ENCODE peak calls at places on chromosomes 3 and 15, in four cellular contexts. C is K562, K is HFFc6, Y is neural crest cell. B is an unnamed sample.

GRCh38 chr3:197311591-197311990 is 13.2 kb upstream of the DLG1 start:
- DNase-seq in K (no peak), Y (no peak), C (no peak), B (no peak)

GRCh38 chr3:154135511-154136173 is 14.5 kb downstream of the ARHGEF26 start:
- DNase-seq in K (no peak), Y (no peak), C (no peak), B (no peak)

GRCh38 chr3:34582054-34582453 is 783.6 kb downstream of the PDCD6IP start:
- DNase-seq in C (no peak), K (no peak), Y (no peak), B (no peak)

GRCh38 chr3:15815696-15816095 is 17.9 kb upstream of the ANKRD28 start:
- DNase-seq in Y (no peak), C (peak; percentile 34), K (peak; percentile 83), B (peak; percentile 51)

GRCh38 chr3:30553641-30554316 is 52.6 kb upstream of the TGFBR2 start:
- DNase-seq in C (no peak), K (peak; percentile 58), Y (no peak), B (peak; percentile 68)

GRCh38 chr3:132174500-132174899 is 139.7 kb upstream of the CPNE4 start:
- DNase-seq in Y (no peak), C (no peak), K (no peak), B (peak; percentile 70)

GRCh38 chr15:29952245-29952644 is 130.0 kb upstream of the TJP1 start:
- DNase-seq in C (no peak), Y (no peak), K (no peak), B (no peak)

GRCh38 chr3:34683851-34684250 is 885.4 kb downstream of the PDCD6IP start:
- DNase-seq in Y (peak; percentile 63), K (peak; percentile 40), C (peak; percentile 75), B (peak; percentile 50)

GRCh38 chr3:154792828-154793227 is 287.3 kb upstream of the MME start:
- DNase-seq in Y (no peak), K (no peak), C (no peak), B (no peak)

GRCh38 chr3:42376397-42376798 is 34.0 kb downstream of the LYZL4 start:
- DNase-seq in C (peak; percentile 20), Y (no peak), K (peak; percentile 54), B (peak; percentile 68)

GRCh38 chr3:132008841-132009638 is 25.8 kb downstream of the CPNE4 start:
- DNase-seq in K (no peak), Y (no peak), C (no peak), B (no peak)

GRCh38 chr3:189404036-189404435 is 227.2 kb upstream of the TP63 start:
- DNase-seq in C (no peak), K (no peak), Y (no peak), B (no peak)

GRCh38 chr3:32460031-32460749 is 42.5 kb downstream of the CMTM6 start:
- DNase-seq in C (no peak), Y (peak; percentile 23), K (no peak), B (no peak)

DNA sequence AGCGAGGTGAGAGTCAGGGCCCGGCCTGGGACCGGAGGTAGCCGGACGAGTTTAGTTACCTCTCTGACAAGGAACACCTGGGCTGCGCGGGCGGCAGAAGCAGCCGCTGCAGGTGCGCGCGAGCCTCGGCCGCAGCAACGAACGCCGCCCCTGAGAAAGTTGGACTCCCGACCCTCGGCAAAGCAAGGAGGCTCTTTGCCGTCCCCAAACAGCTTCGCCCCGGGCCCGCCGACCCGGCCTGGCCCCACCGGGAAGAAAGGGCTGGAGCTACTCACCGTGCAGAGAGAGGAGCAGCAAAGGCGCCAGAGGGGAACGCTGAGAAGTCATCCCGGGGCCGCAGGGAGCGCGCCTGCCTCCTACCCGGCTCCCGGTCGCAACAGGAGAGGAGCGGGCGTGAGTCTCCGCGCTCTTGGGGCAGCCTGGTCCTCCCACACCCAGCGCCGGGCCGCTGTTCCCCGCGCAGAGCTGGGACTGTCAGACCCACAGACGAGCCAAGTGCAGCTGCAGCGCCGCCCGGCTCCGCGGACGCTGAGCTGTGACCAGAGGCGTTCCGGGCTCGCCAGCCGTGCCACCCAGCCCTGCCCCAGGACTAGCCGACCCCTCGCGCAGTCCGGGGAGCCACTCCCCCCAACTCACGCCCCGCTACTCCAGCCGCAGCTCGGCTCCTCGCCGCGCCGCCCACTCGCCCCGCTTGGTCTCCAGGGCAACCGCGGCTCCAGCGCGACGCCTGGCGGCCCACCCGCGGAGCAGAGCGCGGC is at the start of gene IGSF11:
- DNase-seq in C (peak; percentile 73), Y (peak; percentile 75), K (no peak), B (peak; percentile 16)
- TF ChIP-seq CTCF in C (peak; percentile 74), Y (peak; percentile 66), K (peak; percentile 66), B (peak; percentile 23)

GRCh38 chr15:56292546-56293316 is 49.1 kb upstream of the RFX7 start:
- DNase-seq in K (no peak), C (no peak), Y (no peak), B (no peak)

GRCh38 chr15:56298723-56299122 is 55.0 kb upstream of the RFX7 start:
- DNase-seq in K (no peak), C (no peak), Y (no peak), B (no peak)

GRCh38 chr15:56293495-56294292 is 50.0 kb upstream of the RFX7 start:
- DNase-seq in Y (no peak), K (no peak), C (peak; percentile 22), B (no peak)

GRCh38 chr15:56291741-56292140 is 48.1 kb upstream of the RFX7 start:
- DNase-seq in C (no peak), Y (no peak), K (no peak), B (no peak)

DNA sequence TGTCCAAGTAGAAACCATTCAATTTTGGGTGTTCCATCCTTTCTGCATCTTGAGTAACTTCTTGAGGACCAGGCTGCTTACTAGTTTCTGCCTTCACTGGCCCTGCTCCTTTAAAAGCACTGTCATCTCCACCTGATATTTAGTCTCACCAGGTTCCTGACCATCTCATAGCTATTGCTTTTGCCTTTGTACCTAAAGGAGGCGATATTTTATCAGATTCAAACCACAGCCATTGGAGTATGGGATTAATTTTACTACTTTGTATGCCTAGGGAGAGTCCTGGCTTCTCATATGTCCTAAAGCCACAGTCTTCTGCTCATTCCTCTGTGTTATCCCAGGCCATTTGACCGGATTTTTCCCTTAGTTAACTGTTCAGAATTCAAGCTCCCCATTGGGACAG is 51.8 kb upstream of the RFX7 start:
- DNase-seq in Y (no peak), C (no peak), K (no peak), B (no peak)
- TF ChIP-seq CTCF in Y (no peak), C (no peak), K (peak; percentile 7), B (no peak)

GRCh38 chr3:28574036-28574435 is 225.4 kb upstream of the AZI2 start:
- DNase-seq in K (no peak), C (no peak), Y (no peak), B (no peak)

GRCh38 chr3:28575748-28576589 is 227.3 kb upstream of the AZI2 start:
- DNase-seq in C (no peak), K (no peak), Y (peak; percentile 44), B (peak; percentile 53)

GRCh38 chr3:28577941-28578340 is 229.3 kb upstream of the AZI2 start:
- DNase-seq in K (no peak), C (no peak), Y (no peak), B (no peak)

GRCh38 chr3:28576590-28577220 is 228.1 kb upstream of the AZI2 start:
- DNase-seq in Y (peak; percentile 1), K (no peak), C (no peak), B (peak; percentile 12)

DNA sequence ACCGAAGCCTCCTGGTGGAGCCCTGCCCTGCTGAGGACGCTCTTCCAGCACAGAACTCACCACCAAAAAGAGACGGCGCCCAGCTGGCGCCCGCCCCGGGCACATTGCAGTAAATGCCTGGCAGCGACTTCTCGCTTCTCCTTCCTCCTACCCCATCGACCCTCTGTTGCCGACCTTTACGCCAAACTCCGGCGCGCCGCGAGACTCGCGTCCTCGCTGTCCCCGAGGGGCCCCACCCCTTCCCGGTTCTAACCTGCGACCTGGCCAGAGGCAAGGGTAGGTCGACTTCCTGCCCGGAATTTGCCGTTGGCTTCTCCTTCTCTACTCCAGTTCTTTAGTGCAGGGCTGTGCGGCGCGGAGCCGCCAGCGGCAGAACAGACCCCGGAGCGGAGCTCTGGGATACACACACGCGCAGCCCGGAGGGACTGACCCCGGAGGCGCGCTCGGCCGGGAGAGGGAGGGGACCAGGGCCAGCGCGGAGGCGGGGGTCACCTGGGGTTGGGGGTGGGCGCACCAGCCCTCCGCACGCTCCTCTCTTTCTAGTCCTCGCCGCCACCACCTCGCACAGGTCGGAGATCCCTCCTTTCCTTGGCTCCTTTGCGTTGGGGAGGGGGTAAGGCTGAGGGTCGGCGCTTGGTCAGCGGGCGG is 226.6 kb upstream of the AZI2 start:
- DNase-seq in Y (peak; percentile 32), K (no peak), C (no peak), B (no peak)
- TF ChIP-seq CTCF in Y (no peak), K (no peak), C (no peak), B (no peak)

DNA sequence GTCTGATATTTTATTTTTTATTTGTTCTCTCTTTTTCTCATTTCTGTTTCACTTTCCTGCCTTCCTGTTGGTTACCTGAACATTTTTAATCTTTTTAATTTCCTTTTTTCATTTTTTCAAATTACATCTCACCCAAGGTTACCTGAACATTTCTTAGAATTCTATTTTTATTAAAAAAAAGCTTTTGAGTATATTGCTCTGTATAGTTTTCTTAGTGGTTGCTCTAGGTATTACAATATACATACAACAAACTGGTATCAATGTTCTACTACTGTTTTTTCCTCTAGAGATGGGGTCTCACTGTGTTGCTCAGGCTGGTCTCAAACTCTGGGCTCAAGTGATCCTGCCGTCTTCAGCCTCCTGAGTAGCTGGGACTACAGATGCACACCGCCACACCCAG is 79.4 kb downstream of the DHX30 start:
- DNase-seq in K (no peak), C (no peak), Y (no peak), B (no peak)
- TF ChIP-seq CTCF in K (peak; percentile 69), C (no peak), Y (peak; percentile 54), B (no peak)

DNA sequence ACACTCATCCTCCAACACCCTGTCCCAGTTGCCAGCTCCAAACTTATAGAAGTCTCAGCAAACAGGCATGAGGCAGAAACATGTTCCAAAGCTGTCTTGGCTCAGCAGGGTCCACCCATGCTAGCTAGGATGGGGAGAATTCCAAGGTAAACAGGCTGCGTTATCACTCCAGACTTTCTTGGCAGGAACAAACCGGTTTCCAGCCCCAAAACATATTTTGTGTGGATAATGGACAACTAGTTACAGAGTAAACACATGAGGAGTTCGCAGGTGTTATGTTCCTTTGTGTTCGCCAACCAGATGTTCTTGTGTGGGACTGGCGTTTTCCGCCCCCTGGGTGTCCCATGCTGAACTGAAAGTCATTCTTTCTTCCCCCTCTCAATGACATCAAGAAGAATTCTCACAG is 396.9 kb upstream of the RGMA start:
- DNase-seq in C (no peak), K (no peak), Y (no peak), B (no peak)
- TF ChIP-seq CTCF in C (no peak), K (no peak), Y (no peak), B (no peak)

B was measured in foreskin fibroblast.